ENCODE peak calls at places on chromosome 19, in four cellular contexts. D, A, H and Z are unnamed samples.

GRCh38 chr19:3457531-3458228 is 22.6 kb downstream of the SMIM24 start:
- DNase-seq in A (no peak), D (no peak), H (no peak), Z (no peak)

GRCh38 chr19:38509027-38509426 is 75.5 kb downstream of the RYR1 start:
- DNase-seq in A (no peak), D (no peak), H (no peak), Z (no peak)

GRCh38 chr19:21117041-21117907 is 24.6 kb upstream of the ZNF431 start:
- DNase-seq in A (no peak), H (no peak), D (no peak), Z (no peak)

GRCh38 chr19:50870417-50871089 is 2.7 kb upstream of the KLK2 start:
- DNase-seq in D (no peak), H (peak), A (peak), Z (peak)

GRCh38 chr19:35123573-35123972 is 8.0 kb downstream of the FXYD3 start:
- DNase-seq in D (no peak), H (no peak), A (no peak), Z (no peak)

GRCh38 chr19:45110811-45111210 is 17.8 kb downstream of the PPP1R37 start:
- DNase-seq in D (peak), H (peak), A (no peak), Z (no peak)

GRCh38 chr19:43504426-43505185 is at the start of gene PHLDB3:
- DNase-seq in H (peak), A (peak), D (no peak), Z (peak)

GRCh38 chr19:32022946-32023832 is 322.2 kb upstream of the ZNF507 start:
- DNase-seq in D (no peak), H (no peak), A (peak), Z (no peak)

GRCh38 chr19:17074628-17075034 is 621 bp downstream of the HAUS8 start:
- DNase-seq in A (no peak), H (no peak), D (no peak), Z (no peak)

GRCh38 chr19:4987692-4988370 is 18.9 kb downstream of the KDM4B start:
- DNase-seq in D (no peak), H (no peak), A (no peak), Z (no peak)

GRCh38 chr19:31118292-31118925 is 230.8 kb downstream of the TSHZ3 start:
- DNase-seq in D (no peak), A (no peak), H (no peak), Z (no peak)

GRCh38 chr19:4577020-4577782 is 17.7 kb upstream of the SEMA6B start:
- DNase-seq in A (no peak), D (no peak), H (peak), Z (no peak)

GRCh38 chr19:6480843-6481415 is 658 bp downstream of the DENND1C start:
- DNase-seq in A (no peak), H (no peak), D (no peak), Z (no peak)

GRCh38 chr19:901216-902092 is 8.2 kb downstream of the RNU6-9 start:
- DNase-seq in D (no peak), H (no peak), A (no peak), Z (no peak)

GRCh38 chr19:35042056-35042730 is 672 bp downstream of the HPN start:
- DNase-seq in A (peak), D (no peak), H (no peak), Z (no peak)

GRCh38 chr19:4694211-4694987 is 24.3 kb upstream of the MYDGF start:
- DNase-seq in A (no peak), D (no peak), H (peak), Z (no peak)

GRCh38 chr19:9917322-9917721 is 19.0 kb downstream of the OLFM2 start:
- DNase-seq in A (peak), D (no peak), H (peak), Z (peak)

GRCh38 chr19:45468159-45468651 is 409 bp downstream of the FOSB start:
- DNase-seq in A (no peak), D (no peak), H (peak), Z (no peak)

GRCh38 chr19:49340069-49340864 is 5.1 kb downstream of the CD37 start:
- DNase-seq in D (peak), A (peak), H (peak), Z (peak)

GRCh38 chr19:45975296-45975695 is 1.6 kb upstream of the NOVA2 start:
- DNase-seq in H (no peak), D (no peak), A (no peak), Z (no peak)

GRCh38 chr19:45782820-45783785 is 813 bp upstream of the DMPK start:
- DNase-seq in D (no peak), A (no peak), H (no peak), Z (no peak)

GRCh38 chr19:49488863-49489537 is 1.6 kb downstream of the RPL13A start:
- DNase-seq in A (no peak), D (no peak), H (no peak), Z (no peak)

GRCh38 chr19:3783660-3784584 is 2.3 kb downstream of the MATK start:
- DNase-seq in H (peak), D (no peak), A (peak), Z (peak)

GRCh38 chr19:16330811-16331690 is 6.4 kb downstream of the KLF2 start:
- DNase-seq in A (no peak), H (no peak), D (no peak), Z (no peak)

GRCh38 chr19:15283141-15283885 is 49.0 kb downstream of the BRD4 start:
- DNase-seq in D (no peak), H (no peak), A (no peak), Z (no peak)

GRCh38 chr19:35995655-35995993 is 636 bp downstream of the SDHAF1 start:
- DNase-seq in D (no peak), H (peak), A (peak), Z (peak)

GRCh38 chr19:35069706-35070105 is 28.2 kb downstream of the HPN start:
- DNase-seq in H (no peak), D (no peak), A (no peak), Z (no peak)

GRCh38 chr19:15129856-15130580 is 22.8 kb downstream of the SYDE1 start:
- DNase-seq in H (no peak), A (no peak), D (no peak), Z (no peak)

GRCh38 chr19:39444598-39445257 is 654 bp upstream of the SUPT5H start:
- DNase-seq in H (peak), A (no peak), D (no peak), Z (no peak)

GRCh38 chr19:38564981-38565685 is 52.6 kb downstream of the MAP4K1 start:
- DNase-seq in H (no peak), D (no peak), A (no peak), Z (no peak)

GRCh38 chr19:33431986-33432385 is 58.5 kb downstream of the CEBPG start:
- DNase-seq in H (no peak), A (no peak), D (no peak), Z (no peak)

GRCh38 chr19:6232567-6232966 is 47.2 kb downstream of the MLLT1 start:
- DNase-seq in D (no peak), A (no peak), H (no peak), Z (no peak)

GRCh38 chr19:53907193-53907581 is 1.9 kb upstream of the CACNG7 start:
- DNase-seq in A (no peak), H (no peak), D (no peak), Z (peak)

GRCh38 chr19:38499532-38499931 is 66.0 kb downstream of the RYR1 start:
- DNase-seq in D (no peak), H (no peak), A (no peak), Z (no peak)

GRCh38 chr19:58002384-58003152 is at the start of gene ZNF606:
- DNase-seq in H (peak), D (peak), A (peak), Z (peak)

GRCh38 chr19:4149518-4150288 is 3.7 kb upstream of the CREB3L3 start:
- DNase-seq in D (no peak), H (no peak), A (peak), Z (no peak)

GRCh38 chr19:36140289-36141038 is 598 bp downstream of the CAPNS1 start:
- DNase-seq in A (peak), H (peak), D (no peak), Z (peak)

GRCh38 chr19:17159466-17160393 is 55.4 kb upstream of the USE1 start:
- DNase-seq in D (no peak), A (peak), H (no peak), Z (peak)

DNA sequence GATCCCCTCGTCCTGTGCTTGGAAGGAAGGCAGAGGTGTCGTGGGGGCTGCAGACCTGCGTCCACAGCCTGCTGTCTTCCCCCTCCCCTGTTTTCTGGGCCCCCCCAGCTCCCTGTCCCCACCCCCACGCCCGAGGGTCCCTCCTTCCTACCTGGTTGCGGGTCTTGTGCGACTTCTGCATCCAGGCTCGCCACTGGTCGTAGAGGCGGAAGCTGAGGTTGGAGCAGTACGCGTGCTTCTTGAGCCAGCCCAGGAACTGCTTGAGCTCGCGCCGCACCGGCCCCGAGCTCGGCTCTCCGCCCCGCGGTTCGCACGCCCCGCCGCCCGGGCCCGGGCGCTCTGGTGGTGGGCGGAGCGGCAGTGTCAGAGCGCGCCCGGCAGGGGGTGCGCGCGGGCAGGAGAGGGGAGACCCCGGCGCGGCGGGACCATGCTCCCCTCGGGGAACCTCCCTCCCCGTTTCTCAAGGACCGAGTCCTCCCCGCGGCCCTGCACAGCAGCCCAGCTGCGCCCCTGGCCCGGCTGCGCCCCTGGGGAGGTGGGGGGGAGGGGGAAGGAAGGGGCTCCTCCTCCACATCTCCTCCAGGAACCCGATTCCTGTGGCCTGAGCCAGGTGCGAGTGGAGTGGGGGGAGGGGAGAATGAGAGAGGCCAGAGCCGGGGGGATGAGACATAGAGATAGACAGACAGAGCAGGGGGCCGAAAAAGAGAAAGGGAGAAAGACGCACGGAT is 5.7 kb downstream of the REX1BD start:
- DNase-seq in H (peak), D (no peak), A (no peak), Z (peak)
- TF ChIP-seq SP1 in H (peak), D (no peak), A (no peak), Z (no peak)

GRCh38 chr19:47512183-47512947 is 2.5 kb downstream of the NAPA start:
- DNase-seq in D (no peak), A (peak), H (peak), Z (no peak)
- TF ChIP-seq ETV6 in D (no peak), A (no peak), H (no peak), Z (no peak)

GRCh38 chr19:42198676-42199439 is 18.6 kb downstream of the DEDD2 start:
- DNase-seq in D (peak), H (no peak), A (no peak), Z (no peak)

GRCh38 chr19:42200116-42200740 is 17.2 kb downstream of the DEDD2 start:
- DNase-seq in H (no peak), A (no peak), D (no peak), Z (no peak)

GRCh38 chr19:42201489-42202289 is 15.8 kb downstream of the DEDD2 start:
- DNase-seq in H (no peak), D (peak), A (no peak), Z (no peak)

GRCh38 chr19:42197375-42197817 is 20.1 kb downstream of the DEDD2 start:
- DNase-seq in H (no peak), A (no peak), D (no peak), Z (peak)

GRCh38 chr19:42199440-42200115 is 17.9 kb downstream of the DEDD2 start:
- DNase-seq in H (peak), A (no peak), D (peak), Z (peak)
- TF ChIP-seq CREM in H (peak), A (no peak), D (peak), Z (no peak)

DNA sequence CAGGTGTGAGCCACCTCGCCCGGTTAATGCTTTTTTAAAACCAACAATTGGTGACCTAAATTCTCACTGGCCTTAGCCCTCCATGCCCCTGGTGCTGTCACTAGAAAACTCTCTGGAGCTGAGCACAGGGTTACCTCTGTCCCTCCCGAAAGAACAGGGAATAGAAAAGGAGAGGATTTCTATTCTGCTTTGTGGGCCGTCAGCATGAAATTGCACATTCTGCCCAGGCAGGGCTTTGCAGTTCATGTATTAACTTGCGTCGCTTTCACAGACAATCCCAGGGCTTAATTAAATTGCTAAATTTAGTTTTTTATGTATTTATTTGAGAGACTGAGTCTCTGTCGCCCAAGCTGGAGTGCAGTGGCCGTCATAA is 583 bp upstream of the ZNF480 start:
- DNase-seq in H (no peak), A (peak), D (no peak), Z (no peak)
- TF ChIP-seq SP1 in H (no peak), A (no peak), D (no peak), Z (no peak)

GRCh38 chr19:11849264-11849615 is 714 bp downstream of the ZNF439 start:
- DNase-seq in A (no peak), D (no peak), H (no peak), Z (no peak)

GRCh38 chr19:11843741-11844140 is 4.8 kb upstream of the ZNF439 start:
- DNase-seq in A (no peak), D (no peak), H (peak), Z (no peak)

GRCh38 chr19:11853358-11853757 is 4.8 kb downstream of the ZNF439 start:
- DNase-seq in A (no peak), H (peak), D (no peak), Z (no peak)

GRCh38 chr19:11848200-11848593 is 329 bp upstream of the ZNF439 start:
- DNase-seq in H (no peak), A (no peak), D (no peak), Z (no peak)

DNA sequence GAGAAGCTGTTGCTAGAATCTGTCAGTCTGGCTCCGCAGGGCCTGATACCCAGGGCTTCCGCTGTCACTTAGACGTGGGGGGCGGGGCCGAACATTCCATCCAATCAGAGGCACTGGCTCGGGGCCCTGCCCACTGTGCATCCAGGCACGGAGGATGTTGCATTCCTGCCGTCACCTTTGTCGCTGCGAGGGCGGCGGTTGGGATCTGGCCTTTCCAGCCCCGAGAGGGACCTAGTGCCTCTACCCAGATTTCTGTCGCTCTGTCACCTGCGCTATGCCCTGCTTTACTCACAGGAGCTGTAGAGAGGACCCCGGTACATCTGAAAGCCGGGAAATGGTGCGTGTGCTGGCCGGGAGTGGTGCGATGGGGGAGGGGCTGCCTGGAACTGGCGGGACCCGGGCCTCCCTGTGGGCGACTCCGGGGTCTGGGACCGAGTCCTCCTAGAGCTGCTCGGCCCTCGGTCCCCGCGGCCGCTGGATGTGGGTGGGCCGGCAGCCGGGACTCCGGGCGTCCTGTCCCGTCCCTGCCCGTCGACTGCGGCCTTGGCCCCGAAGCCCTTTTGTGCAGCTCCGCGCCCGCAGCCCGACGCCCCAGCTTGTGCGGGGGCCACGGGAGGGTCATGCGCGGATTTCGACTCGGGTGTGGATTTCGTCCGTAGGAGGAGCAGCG is at the start of gene ZNF439:
- DNase-seq in D (peak), H (peak), A (peak), Z (peak)
- TF ChIP-seq ETV6 in D (no peak), H (no peak), A (no peak), Z (peak)

GRCh38 chr19:56142087-56142787 is 1.1 kb downstream of the ZNF444 start:
- DNase-seq in D (no peak), H (no peak), A (peak), Z (no peak)
- TF ChIP-seq CREM in D (no peak), H (no peak), A (peak), Z (no peak)

GRCh38 chr19:30054210-30054609 is 112.2 kb downstream of the URI1 start:
- DNase-seq in A (no peak), D (no peak), H (no peak), Z (no peak)

GRCh38 chr19:30052122-30053075 is 110.4 kb downstream of the URI1 start:
- DNase-seq in D (no peak), H (no peak), A (no peak), Z (no peak)

GRCh38 chr19:30053558-30053957 is 111.5 kb downstream of the URI1 start:
- DNase-seq in H (no peak), A (no peak), D (no peak), Z (no peak)

GRCh38 chr19:30059741-30060140 is 117.7 kb downstream of the URI1 start:
- DNase-seq in H (no peak), D (no peak), A (no peak), Z (no peak)

DNA sequence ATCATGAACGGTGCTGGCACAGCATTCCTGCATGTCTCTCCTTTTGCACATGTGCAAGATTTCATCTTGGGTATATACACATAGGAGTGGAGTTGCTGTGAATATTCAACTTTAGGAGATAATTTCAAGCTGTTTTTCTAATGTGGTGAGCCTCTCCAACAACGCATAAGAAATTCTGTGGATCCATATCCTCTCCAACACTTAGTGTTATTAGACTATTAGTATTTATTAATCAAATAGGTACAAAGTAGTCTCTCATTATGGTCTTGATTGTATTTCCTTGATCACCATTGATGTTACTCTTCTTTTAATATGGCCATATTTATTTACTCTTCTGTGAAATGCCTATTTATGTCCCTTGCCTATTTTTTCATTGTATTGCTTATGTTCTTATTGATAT is 114.5 kb downstream of the URI1 start:
- DNase-seq in H (no peak), D (no peak), A (no peak), Z (no peak)
- TF ChIP-seq SP1 in H (no peak), D (no peak), A (no peak), Z (no peak)

GRCh38 chr19:7528192-7528519 is 5.7 kb downstream of the MCOLN1 start:
- DNase-seq in H (no peak), D (no peak), A (no peak), Z (no peak)
- TF ChIP-seq ETV6 in H (no peak), D (no peak), A (no peak), Z (no peak)

GRCh38 chr19:29271341-29271740 is 58.4 kb upstream of the UQCRFS1 start:
- DNase-seq in A (no peak), H (no peak), D (no peak), Z (no peak)

GRCh38 chr19:29271911-29272310 is 59.0 kb upstream of the UQCRFS1 start:
- DNase-seq in D (no peak), A (no peak), H (no peak), Z (no peak)

GRCh38 chr19:29275266-29275665 is 62.3 kb upstream of the UQCRFS1 start:
- DNase-seq in H (no peak), A (no peak), D (no peak), Z (no peak)

GRCh38 chr19:29269641-29270040 is 56.7 kb upstream of the UQCRFS1 start:
- DNase-seq in D (no peak), H (no peak), A (no peak), Z (no peak)

GRCh38 chr19:29273000-29273691 is 60.2 kb upstream of the UQCRFS1 start:
- DNase-seq in H (no peak), A (no peak), D (no peak), Z (no peak)
- TF ChIP-seq CREM in H (no peak), A (no peak), D (no peak), Z (no peak)